ENCODE peak calls at places on chromosomes 3 and 15, in four cellular contexts. One of them, this sample, is unnamed.

GRCh38 chr15:63698731-63699130 is 101.5 kb downstream of the FBXL22 start:
- DNase-seq in OCI-LY7: no peak
- DNase-seq in CD8-positive, alpha-beta memory T cell: no peak
- DNase-seq in AG04450: no peak
- DNase-seq in this sample: no peak

GRCh38 chr3:12380408-12380795 is 91.5 kb downstream of the PPARG start:
- DNase-seq in CD8-positive, alpha-beta memory T cell: no peak
- DNase-seq in OCI-LY7: no peak
- DNase-seq in AG04450: no peak
- DNase-seq in this sample: peak

GRCh38 chr3:108477511-108478147 is 32.8 kb downstream of the MYH15 start:
- DNase-seq in CD8-positive, alpha-beta memory T cell: peak
- DNase-seq in OCI-LY7: peak
- DNase-seq in AG04450: peak
- DNase-seq in this sample: peak

GRCh38 chr15:90829942-90830440 is 38.4 kb upstream of the FURIN start:
- DNase-seq in OCI-LY7: peak
- DNase-seq in CD8-positive, alpha-beta memory T cell: peak
- DNase-seq in AG04450: no peak
- DNase-seq in this sample: no peak

GRCh38 chr3:100882571-100882981 is 110.6 kb downstream of the ABI3BP start:
- DNase-seq in AG04450: no peak
- DNase-seq in OCI-LY7: no peak
- DNase-seq in CD8-positive, alpha-beta memory T cell: no peak
- DNase-seq in this sample: no peak

GRCh38 chr3:24830230-24831152 is 335.8 kb upstream of the THRB start:
- DNase-seq in CD8-positive, alpha-beta memory T cell: no peak
- DNase-seq in OCI-LY7: no peak
- DNase-seq in AG04450: no peak
- DNase-seq in this sample: no peak

GRCh38 chr3:42229942-42230688 is 35.9 kb downstream of the CCK start:
- DNase-seq in OCI-LY7: peak
- DNase-seq in AG04450: peak
- DNase-seq in CD8-positive, alpha-beta memory T cell: no peak
- DNase-seq in this sample: no peak

GRCh38 chr3:13379191-13379830 is 40.8 kb downstream of the NUP210 start:
- DNase-seq in CD8-positive, alpha-beta memory T cell: no peak
- DNase-seq in OCI-LY7: no peak
- DNase-seq in AG04450: peak
- DNase-seq in this sample: no peak

GRCh38 chr3:133894334-133895207 is 1.1 kb downstream of the RAB6B start:
- DNase-seq in CD8-positive, alpha-beta memory T cell: no peak
- DNase-seq in OCI-LY7: no peak
- DNase-seq in AG04450: no peak
- DNase-seq in this sample: no peak

GRCh38 chr3:69831737-69832136 is 92.5 kb downstream of the MITF start:
- DNase-seq in CD8-positive, alpha-beta memory T cell: no peak
- DNase-seq in AG04450: no peak
- DNase-seq in OCI-LY7: no peak
- DNase-seq in this sample: no peak

GRCh38 chr3:133730993-133731392 is 15.2 kb upstream of the TF start:
- DNase-seq in AG04450: no peak
- DNase-seq in OCI-LY7: no peak
- DNase-seq in CD8-positive, alpha-beta memory T cell: no peak
- DNase-seq in this sample: no peak

GRCh38 chr3:13189639-13190375 is 116.6 kb upstream of the IQSEC1 start:
- DNase-seq in OCI-LY7: peak
- DNase-seq in CD8-positive, alpha-beta memory T cell: no peak
- DNase-seq in AG04450: no peak
- DNase-seq in this sample: no peak

GRCh38 chr3:112087746-112088145 is 1.6 kb downstream of the C3orf52 start:
- DNase-seq in OCI-LY7: no peak
- DNase-seq in CD8-positive, alpha-beta memory T cell: no peak
- DNase-seq in AG04450: no peak
- DNase-seq in this sample: no peak

GRCh38 chr3:127615631-127616305 is 13.2 kb upstream of the PODXL2 start:
- DNase-seq in AG04450: no peak
- DNase-seq in CD8-positive, alpha-beta memory T cell: no peak
- DNase-seq in OCI-LY7: no peak
- DNase-seq in this sample: no peak

GRCh38 chr3:129276385-129276784 is 2.3 kb upstream of the HMCES start:
- DNase-seq in CD8-positive, alpha-beta memory T cell: no peak
- DNase-seq in AG04450: no peak
- DNase-seq in OCI-LY7: peak
- DNase-seq in this sample: peak
- H3K4me3 ChIP-seq in CD8-positive, alpha-beta memory T cell: no peak
- H3K4me3 ChIP-seq in AG04450: no peak
- H3K4me3 ChIP-seq in OCI-LY7: peak
- H3K4me3 ChIP-seq in this sample: no peak

GRCh38 chr15:87931584-87931983 is 325.0 kb downstream of the NTRK3 start:
- DNase-seq in OCI-LY7: no peak
- DNase-seq in AG04450: no peak
- DNase-seq in CD8-positive, alpha-beta memory T cell: no peak
- DNase-seq in this sample: no peak

GRCh38 chr15:87935583-87935982 is 321.0 kb downstream of the NTRK3 start:
- DNase-seq in AG04450: no peak
- DNase-seq in OCI-LY7: no peak
- DNase-seq in CD8-positive, alpha-beta memory T cell: no peak
- DNase-seq in this sample: no peak

GRCh38 chr15:87924433-87924832 is 332.1 kb downstream of the NTRK3 start:
- DNase-seq in CD8-positive, alpha-beta memory T cell: no peak
- DNase-seq in OCI-LY7: no peak
- DNase-seq in AG04450: no peak
- DNase-seq in this sample: no peak

DNA sequence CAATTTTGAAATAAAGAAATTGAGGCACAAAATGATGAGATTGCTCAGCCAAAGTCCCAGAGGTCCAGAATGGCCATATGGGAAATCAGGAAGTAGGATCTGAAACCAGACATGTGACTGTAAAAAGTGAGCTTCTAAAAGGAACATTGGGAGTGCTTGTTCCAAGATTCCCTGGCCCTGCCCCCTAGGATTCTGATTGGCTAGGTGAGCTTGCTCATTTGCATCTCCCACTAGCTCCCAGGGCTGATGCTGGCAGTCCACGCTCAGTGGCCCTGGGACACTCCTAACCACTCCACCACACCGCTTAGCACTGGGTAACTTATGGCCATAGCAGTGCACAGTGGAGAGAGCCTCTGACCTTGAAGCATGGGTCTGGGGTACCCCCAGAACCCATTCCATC is 326.7 kb downstream of the NTRK3 start:
- DNase-seq in OCI-LY7: no peak
- DNase-seq in AG04450: no peak
- DNase-seq in CD8-positive, alpha-beta memory T cell: no peak
- DNase-seq in this sample: no peak
- H3K4me3 ChIP-seq in OCI-LY7: no peak
- H3K4me3 ChIP-seq in AG04450: no peak
- H3K4me3 ChIP-seq in CD8-positive, alpha-beta memory T cell: no peak
- H3K4me3 ChIP-seq in this sample: no peak

GRCh38 chr3:151772825-151773480 is 39.2 kb downstream of the AADACL2 start:
- DNase-seq in OCI-LY7: no peak
- DNase-seq in CD8-positive, alpha-beta memory T cell: no peak
- DNase-seq in AG04450: no peak
- DNase-seq in this sample: no peak
- H3K4me3 ChIP-seq in OCI-LY7: no peak
- H3K4me3 ChIP-seq in CD8-positive, alpha-beta memory T cell: no peak
- H3K4me3 ChIP-seq in AG04450: no peak
- H3K4me3 ChIP-seq in this sample: no peak

GRCh38 chr15:25790003-25790660 is 73.0 kb downstream of the ATP10A start:
- DNase-seq in OCI-LY7: peak
- DNase-seq in AG04450: peak
- DNase-seq in CD8-positive, alpha-beta memory T cell: no peak
- DNase-seq in this sample: no peak
- H3K4me3 ChIP-seq in OCI-LY7: no peak
- H3K4me3 ChIP-seq in AG04450: peak
- H3K4me3 ChIP-seq in CD8-positive, alpha-beta memory T cell: no peak
- H3K4me3 ChIP-seq in this sample: no peak

GRCh38 chr3:87069963-87070362 is 79.0 kb upstream of the VGLL3 start:
- DNase-seq in OCI-LY7: no peak
- DNase-seq in AG04450: no peak
- DNase-seq in CD8-positive, alpha-beta memory T cell: no peak
- DNase-seq in this sample: no peak
- H3K4me3 ChIP-seq in OCI-LY7: no peak
- H3K4me3 ChIP-seq in AG04450: no peak
- H3K4me3 ChIP-seq in CD8-positive, alpha-beta memory T cell: no peak
- H3K4me3 ChIP-seq in this sample: no peak

DNA sequence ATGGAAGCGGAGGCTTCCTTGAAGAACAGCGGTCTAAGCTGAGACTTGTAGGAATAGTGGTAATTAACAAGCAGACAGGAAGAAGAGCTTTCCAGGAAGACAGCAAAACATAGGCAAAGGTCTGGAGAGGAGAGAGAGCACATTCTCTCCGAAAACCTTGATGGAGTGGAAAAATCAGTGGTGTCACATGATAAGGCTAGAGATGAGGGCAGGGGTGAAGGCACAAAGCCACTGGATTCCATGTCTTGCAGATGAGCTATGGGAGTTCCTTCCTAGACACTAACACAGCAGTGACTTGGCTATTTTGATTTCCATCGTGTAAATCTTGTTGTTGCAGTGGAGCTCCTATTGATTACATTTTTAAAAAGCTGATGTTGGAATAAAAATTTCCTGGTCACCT is 132.0 kb downstream of the MCTP2 start:
- DNase-seq in CD8-positive, alpha-beta memory T cell: no peak
- DNase-seq in AG04450: no peak
- DNase-seq in OCI-LY7: no peak
- DNase-seq in this sample: no peak
- H3K4me3 ChIP-seq in CD8-positive, alpha-beta memory T cell: no peak
- H3K4me3 ChIP-seq in AG04450: no peak
- H3K4me3 ChIP-seq in OCI-LY7: no peak
- H3K4me3 ChIP-seq in this sample: no peak

This sample was measured in Jurkat, Clone E6-1.